ENCODE peak calls at places on chromosome 22, in seven cellular contexts. One of them, this sample, is unnamed.
A peak's percentile ranks its signal among the peaks of the same experiment; 100 is the strongest.

GRCh38 chr22:42520663-42521546 is 1.3 kb upstream of the RRP7A start:
- DNase-seq in neural progenitor cell: no peak
- DNase-seq in GM12865: no peak
- DNase-seq in stomach: peak; percentile 48
- DNase-seq in NB4: no peak
- DNase-seq in neuronal stem cell: no peak
- DNase-seq in T follicular helper cell: no peak
- DNase-seq in this sample: no peak

GRCh38 chr22:30837531-30837930 is 131.0 kb downstream of the MORC2 start:
- DNase-seq in neural progenitor cell: no peak
- DNase-seq in GM12865: no peak
- DNase-seq in stomach: peak; percentile 11
- DNase-seq in NB4: no peak
- DNase-seq in neuronal stem cell: no peak
- DNase-seq in T follicular helper cell: no peak
- DNase-seq in this sample: no peak

GRCh38 chr22:49546811-49547585 is 280.7 kb downstream of the BRD1 start:
- DNase-seq in neural progenitor cell: no peak
- DNase-seq in GM12865: no peak
- DNase-seq in stomach: no peak
- DNase-seq in NB4: no peak
- DNase-seq in neuronal stem cell: no peak
- DNase-seq in T follicular helper cell: no peak
- DNase-seq in this sample: no peak

GRCh38 chr22:36874731-36875130 is 13.9 kb downstream of the NCF4 start:
- DNase-seq in neural progenitor cell: no peak
- DNase-seq in GM12865: no peak
- DNase-seq in stomach: no peak
- DNase-seq in NB4: no peak
- DNase-seq in neuronal stem cell: no peak
- DNase-seq in T follicular helper cell: no peak
- DNase-seq in this sample: no peak

GRCh38 chr22:43331698-43332097 is 11.5 kb downstream of the SCUBE1 start:
- DNase-seq in neural progenitor cell: no peak
- DNase-seq in GM12865: no peak
- DNase-seq in stomach: no peak
- DNase-seq in NB4: no peak
- DNase-seq in neuronal stem cell: no peak
- DNase-seq in T follicular helper cell: no peak
- DNase-seq in this sample: no peak

GRCh38 chr22:46367707-46368191 is 32.2 kb downstream of the TRMU start:
- DNase-seq in neural progenitor cell: peak; percentile 82
- DNase-seq in GM12865: peak; percentile 72
- DNase-seq in stomach: peak; percentile 89
- DNase-seq in NB4: peak; percentile 61
- DNase-seq in neuronal stem cell: peak; percentile 48
- DNase-seq in T follicular helper cell: peak; percentile 43
- DNase-seq in this sample: peak; percentile 61

GRCh38 chr22:45758603-45759002 is 87.0 kb downstream of the ATXN10 start:
- DNase-seq in neural progenitor cell: no peak
- DNase-seq in GM12865: no peak
- DNase-seq in stomach: no peak
- DNase-seq in NB4: no peak
- DNase-seq in neuronal stem cell: no peak
- DNase-seq in T follicular helper cell: no peak
- DNase-seq in this sample: no peak

GRCh38 chr22:31040542-31041398 is 40.3 kb upstream of the SMTN start:
- DNase-seq in neural progenitor cell: no peak
- DNase-seq in GM12865: no peak
- DNase-seq in stomach: no peak
- DNase-seq in NB4: no peak
- DNase-seq in neuronal stem cell: no peak
- DNase-seq in T follicular helper cell: no peak
- DNase-seq in this sample: no peak

GRCh38 chr22:22698263-22698750 is 53.9 kb downstream of the GGTLC2 start:
- DNase-seq in neural progenitor cell: no peak
- DNase-seq in GM12865: peak; percentile 46
- DNase-seq in stomach: no peak
- DNase-seq in NB4: no peak
- DNase-seq in neuronal stem cell: no peak
- DNase-seq in T follicular helper cell: no peak
- DNase-seq in this sample: no peak

GRCh38 chr22:49476176-49476575 is 351.5 kb downstream of the BRD1 start:
- DNase-seq in neural progenitor cell: peak; percentile 61
- DNase-seq in GM12865: no peak
- DNase-seq in stomach: no peak
- DNase-seq in NB4: no peak
- DNase-seq in neuronal stem cell: no peak
- DNase-seq in T follicular helper cell: no peak
- DNase-seq in this sample: peak; percentile 11

GRCh38 chr22:33722817-33723216 is 197.5 kb downstream of the LARGE1 start:
- DNase-seq in neural progenitor cell: peak; percentile 33
- DNase-seq in GM12865: no peak
- DNase-seq in stomach: no peak
- DNase-seq in NB4: no peak
- DNase-seq in neuronal stem cell: peak; percentile 31
- DNase-seq in T follicular helper cell: no peak
- DNase-seq in this sample: no peak

GRCh38 chr22:25942989-25943411 is 201.0 kb downstream of the MYO18B start:
- DNase-seq in neural progenitor cell: no peak
- DNase-seq in GM12865: no peak
- DNase-seq in stomach: no peak
- DNase-seq in NB4: no peak
- DNase-seq in neuronal stem cell: no peak
- DNase-seq in T follicular helper cell: no peak
- DNase-seq in this sample: no peak

GRCh38 chr22:36064358-36064757 is 35.7 kb upstream of the RBFOX2 start:
- DNase-seq in neural progenitor cell: no peak
- DNase-seq in GM12865: no peak
- DNase-seq in stomach: no peak
- DNase-seq in NB4: no peak
- DNase-seq in neuronal stem cell: no peak
- DNase-seq in T follicular helper cell: no peak
- DNase-seq in this sample: no peak

GRCh38 chr22:37178350-37179125 is 9.5 kb downstream of the C1QTNF6 start:
- DNase-seq in neural progenitor cell: peak; percentile 85
- DNase-seq in GM12865: no peak
- DNase-seq in stomach: peak; percentile 68
- DNase-seq in NB4: no peak
- DNase-seq in neuronal stem cell: no peak
- DNase-seq in T follicular helper cell: no peak
- DNase-seq in this sample: peak; percentile 71

GRCh38 chr22:48368975-48369525 is 1458.6 kb downstream of the BRD1 start:
- DNase-seq in neural progenitor cell: no peak
- DNase-seq in GM12865: no peak
- DNase-seq in stomach: no peak
- DNase-seq in NB4: no peak
- DNase-seq in neuronal stem cell: no peak
- DNase-seq in T follicular helper cell: no peak
- DNase-seq in this sample: no peak

GRCh38 chr22:30357650-30358215 is 926 bp downstream of the CCDC157 start:
- DNase-seq in neural progenitor cell: peak; percentile 21
- DNase-seq in GM12865: no peak
- DNase-seq in stomach: no peak
- DNase-seq in NB4: no peak
- DNase-seq in neuronal stem cell: no peak
- DNase-seq in T follicular helper cell: no peak
- DNase-seq in this sample: no peak

GRCh38 chr22:36151006-36151595 is 9.5 kb downstream of the APOL3 start:
- DNase-seq in neural progenitor cell: no peak
- DNase-seq in GM12865: no peak
- DNase-seq in stomach: no peak
- DNase-seq in NB4: no peak
- DNase-seq in neuronal stem cell: no peak
- DNase-seq in T follicular helper cell: no peak
- DNase-seq in this sample: no peak

GRCh38 chr22:47695176-47695575 is 932.7 kb downstream of the TBC1D22A start:
- DNase-seq in neural progenitor cell: no peak
- DNase-seq in GM12865: peak; percentile 65
- DNase-seq in stomach: no peak
- DNase-seq in NB4: no peak
- DNase-seq in neuronal stem cell: no peak
- DNase-seq in T follicular helper cell: no peak
- DNase-seq in this sample: no peak

GRCh38 chr22:50192056-50192824 is 6.5 kb downstream of the TRABD start:
- DNase-seq in neural progenitor cell: no peak
- DNase-seq in GM12865: peak; percentile 66
- DNase-seq in stomach: peak; percentile 39
- DNase-seq in NB4: peak; percentile 77
- DNase-seq in neuronal stem cell: no peak
- DNase-seq in T follicular helper cell: no peak
- DNase-seq in this sample: peak; percentile 74

GRCh38 chr22:30079952-30080533 is at the start of gene HORMAD2:
- DNase-seq in neural progenitor cell: peak; percentile 96
- DNase-seq in GM12865: peak; percentile 49
- DNase-seq in stomach: no peak
- DNase-seq in NB4: no peak
- DNase-seq in neuronal stem cell: peak; percentile 69
- DNase-seq in T follicular helper cell: no peak
- DNase-seq in this sample: peak; percentile 54

GRCh38 chr22:48464246-48464645 is 1363.4 kb downstream of the BRD1 start:
- DNase-seq in neural progenitor cell: peak; percentile 18
- DNase-seq in GM12865: no peak
- DNase-seq in stomach: no peak
- DNase-seq in NB4: no peak
- DNase-seq in neuronal stem cell: no peak
- DNase-seq in T follicular helper cell: no peak
- DNase-seq in this sample: no peak

GRCh38 chr22:40676644-40677043 is 2.6 kb upstream of the MCHR1 start:
- DNase-seq in neural progenitor cell: no peak
- DNase-seq in GM12865: no peak
- DNase-seq in stomach: no peak
- DNase-seq in NB4: no peak
- DNase-seq in neuronal stem cell: no peak
- DNase-seq in T follicular helper cell: no peak
- DNase-seq in this sample: no peak